ENCODE peak calls at places on chromosomes 7 and 10, in seven cellular contexts. E, B, S, J, I, V and Y are unnamed samples.

GRCh38 chr10:114761205-114762193 is 60.1 kb upstream of the FHIP2A start:
- DNase-seq in E (no peak), B (no peak), S (no peak), J (no peak), I (no peak), V (no peak), Y (no peak)

GRCh38 chr10:91513598-91513997 is 103.5 kb downstream of the HECTD2 start:
- DNase-seq in E (no peak), B (no peak), S (no peak), J (no peak), I (no peak), V (no peak), Y (no peak)

GRCh38 chr10:53664620-53665019 is 892.0 kb upstream of the MBL2 start:
- DNase-seq in E (peak), B (no peak), S (no peak), J (no peak), I (no peak), V (no peak), Y (no peak)

GRCh38 chr10:130053561-130053960 is 57.1 kb downstream of the C10orf143 start:
- DNase-seq in E (no peak), B (no peak), S (no peak), J (no peak), I (no peak), V (no peak), Y (no peak)

GRCh38 chr7:114405427-114405826 is 9.2 kb upstream of the FOXP2 start:
- DNase-seq in E (peak), B (no peak), S (no peak), J (no peak), I (peak), V (no peak), Y (no peak)

GRCh38 chr7:50664461-50664922 is 99.3 kb upstream of the DDC start:
- DNase-seq in E (peak), B (no peak), S (no peak), J (no peak), I (no peak), V (no peak), Y (no peak)

GRCh38 chr7:1545417-1546246 is 10.4 kb downstream of the TMEM184A start:
- DNase-seq in E (no peak), B (no peak), S (no peak), J (no peak), I (no peak), V (no peak), Y (no peak)

GRCh38 chr10:71312840-71313789 is 5.9 kb upstream of the SLC29A3 start:
- DNase-seq in E (peak), B (no peak), S (peak), J (peak), I (no peak), V (no peak), Y (no peak)

DNA sequence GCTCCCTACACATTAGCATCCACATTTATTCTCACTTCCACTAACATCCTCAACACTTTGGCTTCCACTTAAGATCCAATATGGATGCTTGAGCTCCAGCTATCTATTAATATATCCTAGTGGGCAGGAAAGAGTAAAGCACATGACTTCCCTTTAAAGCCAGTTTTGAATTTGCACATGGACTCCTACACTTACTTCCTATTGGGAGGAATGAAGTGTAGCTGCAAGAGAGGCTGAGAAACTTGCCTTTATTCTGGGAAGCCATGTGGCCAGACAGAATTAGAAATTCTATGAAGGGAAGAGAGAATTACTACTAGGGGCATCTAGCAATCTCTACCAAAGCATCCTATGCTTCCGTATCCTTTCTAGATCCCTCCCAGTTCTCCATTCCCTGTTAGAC is 3.0 kb upstream of the TSPAN14 start:
- DNase-seq in E (no peak), B (no peak), S (no peak), J (no peak), I (no peak), V (no peak), Y (no peak)
- H3K27ac ChIP-seq in E (no peak), B (no peak), S (no peak), J (no peak), I (no peak), V (no peak), Y (no peak)

DNA sequence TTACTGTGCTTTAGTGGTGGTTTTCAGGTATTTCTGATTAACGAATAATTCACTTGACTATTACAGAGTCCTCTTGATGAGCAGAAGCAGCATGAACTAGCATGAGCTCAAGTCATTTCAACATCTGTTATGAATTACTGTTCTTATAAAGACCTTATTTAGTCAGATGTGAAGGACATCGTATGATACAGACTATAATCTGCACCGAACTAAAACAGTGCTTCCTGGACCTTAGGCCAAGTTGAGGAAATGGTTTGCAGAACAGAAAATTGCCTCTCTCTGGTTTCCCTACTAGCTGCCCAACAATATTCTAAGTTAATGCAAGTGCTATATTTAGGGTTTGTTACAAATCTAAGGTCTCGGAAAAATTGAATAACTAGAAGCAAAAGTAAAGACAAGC is 142.2 kb downstream of the LCOR start:
- DNase-seq in E (peak), B (no peak), S (no peak), J (no peak), I (no peak), V (no peak), Y (no peak)
- H3K4me3 ChIP-seq in E (no peak), B (no peak), S (no peak), J (no peak), I (no peak), V (no peak), Y (no peak)

GRCh38 chr10:17005621-17006566 is 123.7 kb downstream of the CUBN start:
- DNase-seq in E (no peak), B (no peak), S (no peak), J (no peak), I (no peak), V (no peak), Y (no peak)
- H3K27ac ChIP-seq in E (no peak), B (peak), S (peak), J (peak), I (peak), V (peak), Y (peak)

GRCh38 chr10:6313107-6313895 is 110.6 kb downstream of the PFKFB3 start:
- DNase-seq in E (no peak), B (no peak), S (no peak), J (no peak), I (no peak), V (no peak), Y (no peak)
- H3K4me3 ChIP-seq in E (no peak), B (no peak), S (no peak), J (no peak), I (no peak), V (no peak), Y (no peak)

GRCh38 chr10:101011517-101012423 is 12.2 kb downstream of the LZTS2 start:
- DNase-seq in E (no peak), B (no peak), S (no peak), J (no peak), I (peak), V (no peak), Y (no peak)

GRCh38 chr10:101013365-101013825 is 13.8 kb downstream of the LZTS2 start:
- DNase-seq in E (no peak), B (no peak), S (no peak), J (no peak), I (no peak), V (no peak), Y (no peak)

GRCh38 chr10:101014230-101014884 is 14.7 kb downstream of the LZTS2 start:
- DNase-seq in E (peak), B (peak), S (peak), J (peak), I (peak), V (no peak), Y (no peak)

GRCh38 chr10:101014966-101015581 is 15.5 kb downstream of the LZTS2 start:
- DNase-seq in E (peak), B (peak), S (no peak), J (no peak), I (no peak), V (no peak), Y (no peak)

GRCh38 chr10:101012525-101013364 is 13.1 kb downstream of the LZTS2 start:
- DNase-seq in E (peak), B (peak), S (peak), J (peak), I (peak), V (peak), Y (no peak)
- H3K27ac ChIP-seq in E (no peak), B (peak), S (peak), J (peak), I (no peak), V (peak), Y (no peak)

GRCh38 chr10:133229265-133230022 is 573 bp upstream of the UTF1 start:
- DNase-seq in E (no peak), B (no peak), S (no peak), J (no peak), I (no peak), V (no peak), Y (no peak)
- H3K4me3 ChIP-seq in E (peak), B (no peak), S (no peak), J (no peak), I (no peak), V (no peak), Y (no peak)